ENCODE peak calls at places on chromosomes 13 and 19, in four cellular contexts. C is PC-3, I is fibroblast of lung, N is cardiac muscle cell. S is an unnamed sample.

GRCh38 chr13:39531646-39532045 is 71.3 kb downstream of the LHFPL6 start:
- DNase-seq in C (peak; percentile 40), I (peak; percentile 48), N (peak; percentile 36), S (no peak)

GRCh38 chr13:112447306-112447705 is 71.2 kb downstream of the SPACA7 start:
- DNase-seq in C (no peak), I (no peak), N (no peak), S (no peak)

GRCh38 chr19:52138614-52139290 is 986 bp downstream of the ZNF616 start:
- DNase-seq in C (peak; percentile 29), I (no peak), N (peak; percentile 29), S (peak; percentile 32)

GRCh38 chr13:66367356-66367755 is 862.8 kb downstream of the PCDH9 start:
- DNase-seq in C (no peak), I (no peak), N (no peak), S (no peak)

GRCh38 chr19:56918682-56919307 is 78.3 kb upstream of the PEG3 start:
- DNase-seq in C (no peak), I (no peak), N (no peak), S (no peak)

GRCh38 chr19:9130965-9131364 is 4.2 kb upstream of the OR7G3 start:
- DNase-seq in C (no peak), I (no peak), N (no peak), S (no peak)

GRCh38 chr19:52991021-52991420 is 22.7 kb upstream of the ERVV-1 start:
- DNase-seq in C (no peak), I (no peak), N (peak; percentile 21), S (no peak)

GRCh38 chr19:39398297-39398864 is 7.2 kb downstream of the MED29 start:
- DNase-seq in C (peak; percentile 42), I (peak; percentile 95), N (peak; percentile 75), S (peak; percentile 53)

GRCh38 chr13:43537124-43537523 is 249.6 kb downstream of the ENOX1 start:
- DNase-seq in C (no peak), I (peak; percentile 37), N (peak; percentile 76), S (no peak)

GRCh38 chr13:97369269-97369893 is 64.6 kb upstream of the RAP2A start:
- DNase-seq in C (no peak), I (peak; percentile 48), N (no peak), S (peak; percentile 24)

GRCh38 chr13:75135325-75135825 is 346.6 kb downstream of the TBC1D4 start:
- DNase-seq in C (peak; percentile 77), I (peak; percentile 98), N (peak; percentile 97), S (no peak)

GRCh38 chr13:42041684-42042035 is 6.8 kb upstream of the DGKH start:
- DNase-seq in C (peak; percentile 61), I (peak; percentile 71), N (peak; percentile 74), S (peak; percentile 77)

GRCh38 chr13:35995136-35995535 is 136.0 kb downstream of the DCLK1 start:
- DNase-seq in C (no peak), I (peak; percentile 70), N (peak; percentile 27), S (no peak)

GRCh38 chr19:52935434-52935833 is 12.2 kb upstream of the ZNF888 start:
- DNase-seq in C (peak; percentile 84), I (peak; percentile 51), N (peak; percentile 54), S (no peak)

GRCh38 chr13:74794147-74794546 is 659.9 kb upstream of the KLF12 start:
- DNase-seq in C (no peak), I (no peak), N (no peak), S (no peak)

GRCh38 chr13:110284809-110285519 is 22.0 kb downstream of the COL4A1 start:
- DNase-seq in C (no peak), I (no peak), N (no peak), S (no peak)

GRCh38 chr13:31200636-31200970 is 828 bp downstream of the B3GLCT start:
- DNase-seq in C (peak; percentile 31), I (peak; percentile 23), N (no peak), S (peak; percentile 59)

GRCh38 chr19:49809155-49809986 is 3.7 kb downstream of the FUZ start:
- DNase-seq in C (peak; percentile 36), I (no peak), N (no peak), S (peak; percentile 61)

GRCh38 chr19:13600091-13600490 is 93.8 kb upstream of the CACNA1A start:
- DNase-seq in C (no peak), I (no peak), N (no peak), S (no peak)

GRCh38 chr19:1854542-1855039 is 6.3 kb upstream of the REXO1 start:
- DNase-seq in C (no peak), I (no peak), N (no peak), S (no peak)

GRCh38 chr19:35122687-35123551 is 7.3 kb downstream of the FXYD3 start:
- DNase-seq in C (no peak), I (no peak), N (no peak), S (no peak)

GRCh38 chr19:51456541-51457290 is 1.5 kb downstream of the SIGLEC8 start:
- DNase-seq in C (no peak), I (no peak), N (no peak), S (no peak)

GRCh38 chr19:48170817-48171347 is 402 bp downstream of the ZSWIM9 start:
- DNase-seq in C (no peak), I (no peak), N (no peak), S (no peak)

GRCh38 chr13:56528040-56528760 is 612.5 kb upstream of the PRR20A start:
- DNase-seq in C (no peak), I (no peak), N (no peak), S (no peak)

GRCh38 chr13:24252136-24252535 is 57.2 kb upstream of the C1QTNF9 start:
- DNase-seq in C (no peak), I (no peak), N (no peak), S (no peak)

GRCh38 chr19:31707206-31707605 is 358.0 kb upstream of the TSHZ3 start:
- DNase-seq in C (no peak), I (no peak), N (no peak), S (no peak)

DNA sequence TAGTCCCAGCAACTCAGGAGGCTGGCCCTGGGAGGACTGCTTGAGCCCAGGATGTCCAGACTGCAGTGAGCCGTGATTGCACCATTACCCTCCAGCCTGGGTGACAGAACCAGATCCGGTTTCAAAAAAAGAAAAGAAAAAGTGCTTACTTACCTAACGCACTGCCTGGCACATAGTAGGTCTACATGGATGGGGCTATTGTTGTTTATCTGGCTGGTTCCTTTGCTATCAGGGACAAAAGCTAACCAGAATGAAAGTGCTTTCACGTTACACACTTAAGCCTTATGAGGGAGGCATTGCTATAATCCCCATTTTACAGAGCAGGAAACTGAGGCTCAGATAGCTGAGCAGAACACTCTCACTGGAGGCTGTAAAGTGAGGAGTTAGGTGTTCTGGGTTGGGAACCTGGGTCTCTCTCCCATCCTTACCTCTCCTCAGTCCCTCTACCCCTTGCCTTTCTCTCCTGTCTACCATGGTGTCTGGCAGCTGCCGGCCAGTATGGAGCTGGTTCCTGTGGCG is 2.8 kb downstream of the DNM2 start:
- DNase-seq in C (no peak), I (no peak), N (no peak), S (no peak)
- H3K4me1 ChIP-seq in C (peaks cover 15% of the 10 kb centered on the region), I (peaks cover 11% of the 10 kb centered on the region), N (peaks cover 13% of the 10 kb centered on the region), S (peaks cover 30% of the 10 kb centered on the region)

GRCh38 chr19:12453495-12453894 is 12.7 kb upstream of the ZNF443 start:
- DNase-seq in C (peak; percentile 55), I (no peak), N (no peak), S (peak; percentile 42)
- H3K36me3 ChIP-seq in C (peaks cover 3% of the 10 kb centered on the region), I (no peaks in the 10 kb centered on the region), N (no peaks in the 10 kb centered on the region), S (no peaks in the 10 kb centered on the region)

GRCh38 chr19:19443283-19443682 is 37.8 kb downstream of the GATAD2A start:
- DNase-seq in C (no peak), I (no peak), N (no peak), S (no peak)
- H3K27ac ChIP-seq in C (no peak overlapping the region), I (no peak overlapping the region), N (no peak overlapping the region), S (no peak overlapping the region)

DNA sequence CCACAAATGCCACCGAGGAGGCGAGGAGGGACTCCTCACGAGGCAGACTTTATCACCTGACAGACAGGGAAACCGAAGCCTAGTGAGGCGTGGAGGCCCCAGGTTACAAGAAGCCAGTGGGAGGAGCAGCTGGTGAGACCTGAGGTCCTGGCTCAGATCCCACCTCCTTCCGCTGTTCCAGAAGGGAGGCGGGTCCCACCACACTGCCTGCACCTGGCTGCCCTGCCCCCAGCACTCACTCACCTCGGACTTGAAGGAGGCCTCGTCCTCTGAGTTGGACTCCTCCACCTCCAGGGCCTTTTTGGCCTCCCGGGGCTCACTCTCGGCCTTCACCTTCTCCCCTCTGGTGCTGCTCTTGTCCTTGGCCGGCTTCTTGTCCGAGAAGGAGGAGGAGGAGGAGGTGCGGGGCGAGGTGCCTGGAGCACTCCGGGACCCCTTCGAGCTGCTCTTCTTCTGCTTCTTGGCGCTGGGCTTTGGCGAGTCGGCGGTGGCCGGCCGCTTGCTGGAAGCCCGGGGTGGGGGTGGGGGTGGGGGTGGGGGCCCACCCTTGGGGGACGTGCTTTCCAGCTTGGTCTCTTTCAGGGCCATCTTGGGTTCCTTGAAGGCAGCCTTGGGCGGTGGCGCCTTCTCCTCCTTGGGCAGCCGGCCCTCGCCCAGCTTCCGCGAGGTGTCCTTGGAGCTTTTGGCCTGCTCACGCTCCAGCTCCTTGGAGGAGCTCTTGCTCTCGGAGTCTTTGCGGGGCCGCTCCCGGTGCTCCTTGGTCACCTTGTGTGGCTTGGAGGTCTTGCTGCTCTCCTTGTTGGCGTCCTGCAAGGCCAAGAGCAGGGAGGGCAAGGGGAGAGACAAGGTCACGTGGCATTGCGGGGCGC is 57.7 kb downstream of the MLLT1 start:
- DNase-seq in C (no peak), I (no peak), N (no peak), S (peak; percentile 58)
- H3K4me1 ChIP-seq in C (no peaks in the 10 kb centered on the region), I (peaks cover 16% of the 10 kb centered on the region), N (peaks cover 18% of the 10 kb centered on the region), S (peaks cover 57% of the 10 kb centered on the region)